ENCODE peak calls at places on chromosome 7, in ten cellular contexts. U, K, D, P, C, Y, H, E, I and O are unnamed samples.

GRCh38 chr7:27916372-27916771 is 176.4 kb downstream of the TAX1BP1 start:
- DNase-seq in I (no peak), Y (no peak), C (no peak), E (no peak), K (no peak), D (no peak), P (no peak), U (no peak), H (no peak), O (no peak)

GRCh38 chr7:155992538-155992937 is 180.3 kb upstream of the SHH start:
- DNase-seq in E (no peak), D (no peak), H (no peak), K (no peak), P (no peak), Y (no peak), I (no peak), U (no peak), C (no peak), O (no peak)

GRCh38 chr7:136677456-136678365 is 190.7 kb upstream of the CHRM2 start:
- DNase-seq in H (no peak), Y (peak; percentile 33), P (peak; percentile 30), C (no peak), D (peak; percentile 51), E (no peak), I (peak; percentile 63), U (peak; percentile 63), K (no peak), O (no peak)

GRCh38 chr7:81235896-81236479 is 317.1 kb upstream of the SEMA3C start:
- DNase-seq in C (no peak), E (no peak), D (no peak), H (no peak), Y (no peak), I (no peak), U (no peak), P (no peak), K (no peak), O (no peak)

GRCh38 chr7:20229652-20230500 is 12.7 kb upstream of the MACC1 start:
- DNase-seq in C (no peak), K (no peak), Y (peak; percentile 63), D (peak; percentile 93), I (peak; percentile 93), H (no peak), U (peak; percentile 91), E (no peak), P (peak; percentile 90), O (no peak)

GRCh38 chr7:84633-85020 is 107.7 kb upstream of the FAM20C start:
- DNase-seq in C (no peak), D (no peak), K (no peak), P (no peak), H (no peak), Y (no peak), E (no peak), I (no peak), U (no peak), O (no peak)

GRCh38 chr7:142478479-142479220 is 220.8 kb upstream of the PRSS58 start:
- DNase-seq in C (no peak), I (peak; percentile 64), U (peak; percentile 51), P (peak; percentile 74), E (no peak), D (peak; percentile 65), K (no peak), Y (no peak), H (no peak), O (peak; percentile 31)

GRCh38 chr7:117559391-117559790 is 79.6 kb downstream of the CFTR start:
- DNase-seq in U (no peak), K (no peak), Y (no peak), I (no peak), E (no peak), P (no peak), D (no peak), C (no peak), H (no peak), O (no peak)

GRCh38 chr7:34275629-34276028 is 370.3 kb downstream of the BMPER start:
- DNase-seq in C (no peak), K (no peak), E (no peak), H (no peak), Y (no peak), P (no peak), D (no peak), I (no peak), U (no peak), O (no peak)

GRCh38 chr7:43671520-43671919 is 57.8 kb downstream of the COA1 start:
- DNase-seq in I (no peak), K (no peak), Y (no peak), P (no peak), C (no peak), U (no peak), E (no peak), H (no peak), D (peak; percentile 32), O (no peak)

GRCh38 chr7:11434371-11434770 is 397.6 kb downstream of the THSD7A start:
- DNase-seq in I (no peak), U (peak; percentile 64), H (no peak), P (peak; percentile 52), C (no peak), D (peak; percentile 12), K (no peak), Y (no peak), E (no peak), O (no peak)

DNA sequence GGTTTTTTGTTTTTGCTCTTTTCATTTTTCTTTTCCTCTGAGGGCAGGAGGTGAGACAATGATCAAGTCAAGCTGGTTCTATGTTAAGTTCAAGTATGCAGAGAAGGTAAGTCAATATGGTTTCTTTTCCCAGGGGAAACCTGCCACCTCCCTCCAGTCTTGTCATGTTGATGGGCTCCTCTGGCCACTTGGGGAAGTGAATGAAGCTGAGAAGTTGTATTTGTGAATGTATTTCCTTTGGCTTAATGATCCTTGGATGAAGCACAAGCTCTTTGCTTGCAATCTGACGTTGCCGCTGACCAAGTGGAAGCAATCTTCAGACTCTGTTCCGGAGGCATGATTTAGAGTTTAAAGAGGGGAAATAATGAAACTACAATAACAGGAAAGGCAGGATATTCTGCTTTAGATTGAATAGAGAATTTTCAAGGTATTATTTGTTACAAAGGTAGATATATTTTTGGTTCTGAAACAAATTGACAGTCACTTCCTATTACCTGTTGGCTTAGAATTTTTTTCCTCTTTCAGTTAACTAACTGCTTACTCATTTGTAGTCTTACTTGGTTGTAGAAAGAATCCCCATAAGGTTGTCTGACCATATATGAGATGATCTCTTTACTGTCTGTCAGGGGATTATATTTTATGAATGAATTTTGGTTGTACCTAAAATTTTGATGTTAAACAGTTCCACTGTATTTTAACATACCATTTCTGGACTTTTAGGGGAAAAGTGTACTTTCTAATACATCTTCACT is 369.6 kb downstream of the AUTS2 start:
- DNase-seq in K (no peak), D (no peak), I (no peak), U (peak; percentile 8), Y (no peak), H (no peak), P (no peak), C (no peak), E (no peak), O (no peak)
- TF ChIP-seq CTCF in K (no peak), D (no peak), I (no peak), U (no peak), Y (no peak), H (no peak), P (no peak), C (no peak), E (no peak), O (no peak)

GRCh38 chr7:94449151-94449725 is 54.5 kb downstream of the COL1A2 start:
- DNase-seq in P (peak; percentile 64), C (no peak), D (peak; percentile 57), I (peak; percentile 55), H (peak; percentile 18), K (no peak), Y (no peak), U (peak; percentile 33), E (no peak), O (no peak)
- TF ChIP-seq CTCF in P (peak; percentile 68), C (peak; percentile 37), D (peak; percentile 64), I (peak; percentile 76), H (peak; percentile 83), K (peak; percentile 72), Y (peak; percentile 60), U (peak; percentile 43), E (peak; percentile 69), O (peak; percentile 76)

GRCh38 chr7:32070406-32071360 is at the start of gene PDE1C:
- DNase-seq in K (peak; percentile 57), D (no peak), H (peak; percentile 20), C (no peak), P (no peak), Y (no peak), U (peak; percentile 62), E (peak; percentile 80), I (peak; percentile 19), O (peak; percentile 37)

GRCh38 chr7:32071466-32072091 is 1.4 kb upstream of the PDE1C start:
- DNase-seq in D (no peak), C (no peak), I (no peak), Y (no peak), U (no peak), P (no peak), K (no peak), H (no peak), E (no peak), O (no peak)

GRCh38 chr7:32073533-32073932 is 3.3 kb upstream of the PDE1C start:
- DNase-seq in P (no peak), K (no peak), I (no peak), C (no peak), U (peak; percentile 77), E (no peak), D (no peak), Y (no peak), H (no peak), O (no peak)

GRCh38 chr7:32070051-32070405 is 179 bp downstream of the PDE1C start:
- DNase-seq in E (no peak), D (no peak), Y (no peak), I (no peak), U (no peak), K (no peak), P (no peak), C (no peak), H (no peak), O (no peak)

DNA sequence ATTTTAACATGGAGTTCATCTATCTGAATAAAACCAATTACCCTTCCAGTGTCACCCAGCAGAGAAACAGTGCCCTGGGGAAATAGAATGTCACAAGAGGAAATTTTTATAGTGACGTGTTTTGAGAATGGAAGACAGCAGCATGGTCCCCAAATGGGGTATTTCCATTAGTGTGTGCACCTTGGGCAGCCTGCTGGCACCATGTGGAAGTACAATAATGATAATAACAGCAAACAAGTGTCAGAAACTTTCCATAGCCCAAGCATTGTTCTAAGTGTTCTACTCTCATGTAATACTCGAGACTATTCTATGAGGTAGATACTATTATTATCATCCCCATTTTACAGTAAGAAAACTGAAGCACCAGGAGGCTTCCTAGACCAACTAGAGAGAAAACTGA is 2.2 kb upstream of the PDE1C start:
- DNase-seq in C (no peak), D (no peak), I (no peak), U (no peak), K (no peak), Y (no peak), E (no peak), P (no peak), H (no peak), O (no peak)
- TF ChIP-seq CTCF in C (no peak), D (no peak), I (peak; percentile 21), U (no peak), K (peak; percentile 34), Y (peak; percentile 36), E (peak; percentile 38), P (peak; percentile 5), H (no peak), O (peak; percentile 28)

DNA sequence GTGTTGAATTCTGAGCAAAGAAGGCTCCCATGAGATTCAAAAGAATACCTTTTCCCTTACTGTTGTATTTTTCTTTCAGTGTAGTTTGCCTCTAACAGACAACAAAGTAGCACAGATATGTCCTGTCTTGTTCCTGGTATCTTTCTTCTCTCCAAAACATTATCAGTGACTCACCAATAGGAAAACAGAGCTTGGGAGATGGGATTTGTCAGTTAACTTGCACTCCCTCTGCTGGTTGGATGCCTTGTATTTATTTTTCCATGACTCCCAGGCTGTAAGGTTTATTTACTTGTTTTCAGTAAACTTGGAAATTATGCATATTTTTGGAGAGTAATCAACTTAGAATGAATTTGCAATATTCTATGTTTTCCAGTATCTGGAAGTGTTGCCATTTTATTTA is 129.7 kb downstream of the SAMD9 start:
- DNase-seq in K (no peak), C (no peak), U (peak; percentile 64), D (peak; percentile 67), H (no peak), Y (no peak), I (peak; percentile 78), P (peak; percentile 75), E (no peak), O (no peak)
- TF ChIP-seq CTCF in K (peak; percentile 61), C (no peak), U (peak; percentile 36), D (peak; percentile 55), H (no peak), Y (peak; percentile 46), I (peak; percentile 52), P (peak; percentile 56), E (peak; percentile 54), O (peak; percentile 29)